ENCODE peak calls at places on chromosomes 13 and 19, in four cellular contexts. V is H9, G is mesendoderm, Y is H1. T is an unnamed sample.

GRCh38 chr19:42178791-42179500 is 38.5 kb downstream of the DEDD2 start:
- DNase-seq in V (peak; percentile 71), G (peak; percentile 61), Y (peak; percentile 44), T (no peak)

GRCh38 chr19:34088292-34088691 is 84.0 kb upstream of the LSM14A start:
- DNase-seq in V (no peak), G (no peak), Y (no peak), T (no peak)

GRCh38 chr19:16127776-16128371 is 15.6 kb upstream of the HSH2D start:
- DNase-seq in V (no peak), G (no peak), Y (no peak), T (no peak)

GRCh38 chr13:20989883-20990282 is 71.5 kb downstream of the LATS2 start:
- DNase-seq in V (no peak), G (no peak), Y (no peak), T (no peak)

GRCh38 chr13:92346046-92346445 is 880.6 kb upstream of the GPC6 start:
- DNase-seq in V (no peak), G (peak; percentile 9), Y (no peak), T (no peak)

GRCh38 chr13:97212540-97213146 is 9.5 kb upstream of the MBNL2 start:
- DNase-seq in V (no peak), G (peak; percentile 66), Y (no peak), T (peak; percentile 49)

GRCh38 chr19:7326105-7326877 is 22.4 kb upstream of the ARHGEF18 start:
- DNase-seq in V (peak; percentile 89), G (peak; percentile 80), Y (peak; percentile 89), T (no peak)

GRCh38 chr13:40329682-40330485 is 336.6 kb downstream of the FOXO1 start:
- DNase-seq in V (no peak), G (no peak), Y (no peak), T (no peak)

GRCh38 chr19:50843701-50844221 is 10.4 kb upstream of the KLK15 start:
- DNase-seq in V (no peak), G (no peak), Y (no peak), T (no peak)

GRCh38 chr13:97889803-97890202 is 63.7 kb upstream of the IPO5 start:
- DNase-seq in V (no peak), G (no peak), Y (no peak), T (no peak)

GRCh38 chr19:56119585-56119978 is 1.5 kb downstream of the ZNF787 start:
- DNase-seq in V (no peak), G (no peak), Y (no peak), T (peak; percentile 44)

GRCh38 chr19:48123907-48124675 is 13.5 kb upstream of the PLA2G4C start:
- DNase-seq in V (no peak), G (no peak), Y (no peak), T (peak; percentile 73)

GRCh38 chr13:109131698-109132257 is 502.4 kb downstream of the MYO16 start:
- DNase-seq in V (no peak), G (peak; percentile 62), Y (no peak), T (peak; percentile 21)

GRCh38 chr13:113445791-113446487 is 7.3 kb downstream of the ADPRHL1 start:
- DNase-seq in V (no peak), G (no peak), Y (no peak), T (no peak)

GRCh38 chr19:41860419-41861097 is 503 bp downstream of the RPS19 start:
- DNase-seq in V (no peak), G (no peak), Y (no peak), T (no peak)

GRCh38 chr13:79528356-79528755 is 47.4 kb downstream of the NDFIP2 start:
- DNase-seq in V (no peak), G (no peak), Y (no peak), T (peak; percentile 25)

GRCh38 chr19:2047076-2047448 is 4.0 kb downstream of the MKNK2 start:
- DNase-seq in V (no peak), G (no peak), Y (no peak), T (no peak)

GRCh38 chr19:24074720-24075119 is 12.3 kb upstream of the ZNF254 start:
- DNase-seq in V (no peak), G (no peak), Y (no peak), T (peak; percentile 74)

GRCh38 chr13:25114220-25114619 is 18.3 kb downstream of the PABPC3 start:
- DNase-seq in V (peak; percentile 87), G (peak; percentile 90), Y (peak; percentile 77), T (peak; percentile 69)

GRCh38 chr13:113239357-113239756 is 29.9 kb downstream of the CUL4A start:
- DNase-seq in V (no peak), G (no peak), Y (no peak), T (no peak)

GRCh38 chr19:18784786-18785120 is 6.4 kb downstream of the COMP start:
- DNase-seq in V (no peak), G (no peak), Y (no peak), T (no peak)

GRCh38 chr19:18783958-18784785 is 6.9 kb downstream of the COMP start:
- DNase-seq in V (no peak), G (no peak), Y (no peak), T (no peak)

GRCh38 chr19:18782559-18783225 is 8.4 kb downstream of the COMP start:
- DNase-seq in V (no peak), G (no peak), Y (no peak), T (no peak)

GRCh38 chr19:18781885-18782527 is 9.1 kb downstream of the COMP start:
- DNase-seq in V (no peak), G (no peak), Y (no peak), T (no peak)

DNA sequence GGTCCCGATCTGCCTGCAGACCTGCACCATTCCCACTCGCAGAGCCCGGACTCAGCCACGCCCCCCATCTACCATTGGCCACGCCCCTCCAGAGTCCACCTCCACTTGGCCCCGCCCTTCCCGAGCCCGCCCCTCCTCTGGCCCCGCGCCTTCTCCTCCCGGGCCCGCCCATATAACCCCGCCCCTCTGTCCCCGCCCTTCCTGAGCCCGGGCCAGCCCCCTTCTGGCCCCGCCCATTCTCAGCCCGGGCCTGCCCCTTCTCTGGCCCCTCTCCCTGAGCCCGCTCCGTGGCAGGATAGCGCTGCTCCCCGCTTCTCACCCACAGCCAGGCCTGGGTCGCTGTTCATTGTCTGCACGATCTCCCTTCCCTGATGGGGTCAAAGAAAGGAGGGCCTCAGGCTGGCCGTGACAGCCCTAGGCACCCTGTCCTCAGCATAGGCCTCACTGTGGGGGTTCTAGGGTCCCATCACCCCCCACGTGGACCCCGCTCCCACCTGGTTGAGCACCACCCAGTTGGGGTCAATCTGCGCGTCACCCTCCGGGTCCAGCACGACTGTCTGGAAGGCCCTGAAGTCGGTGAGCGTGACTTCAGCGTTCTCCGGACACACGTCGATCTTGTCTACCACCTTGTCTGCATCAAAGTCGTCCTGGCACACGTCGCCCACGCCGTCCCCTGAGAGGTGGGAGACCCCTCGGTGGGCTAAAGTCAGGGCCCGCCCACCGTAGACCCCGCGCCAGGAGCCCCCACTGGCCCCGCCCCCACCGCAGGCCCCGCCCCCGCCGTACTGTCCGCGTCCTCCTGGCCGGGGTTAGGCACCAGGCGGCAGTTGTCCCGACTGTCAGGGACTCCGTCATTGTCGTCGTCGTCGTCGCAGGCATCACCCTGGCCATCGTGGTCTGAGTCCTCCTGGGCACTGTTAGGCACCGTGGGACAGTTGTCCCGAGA is 5.7 kb downstream of the COMP start:
- DNase-seq in V (peak; percentile 89), G (peak; percentile 89), Y (no peak), T (peak; percentile 22)
- H4K5ac ChIP-seq in V (no peak overlapping the region), G (no peak overlapping the region), Y (no peak overlapping the region), T (no peak overlapping the region)

GRCh38 chr13:101416181-101417042 is at the start of gene NALCN:
- DNase-seq in V (peak; percentile 39), G (peak; percentile 18), Y (no peak), T (no peak)
- H4K5ac ChIP-seq in V (no peak within 1 kb of the TSS), G (no peak within 1 kb of the TSS), Y (no peak within 1 kb of the TSS), T (no peak within 1 kb of the TSS)

DNA sequence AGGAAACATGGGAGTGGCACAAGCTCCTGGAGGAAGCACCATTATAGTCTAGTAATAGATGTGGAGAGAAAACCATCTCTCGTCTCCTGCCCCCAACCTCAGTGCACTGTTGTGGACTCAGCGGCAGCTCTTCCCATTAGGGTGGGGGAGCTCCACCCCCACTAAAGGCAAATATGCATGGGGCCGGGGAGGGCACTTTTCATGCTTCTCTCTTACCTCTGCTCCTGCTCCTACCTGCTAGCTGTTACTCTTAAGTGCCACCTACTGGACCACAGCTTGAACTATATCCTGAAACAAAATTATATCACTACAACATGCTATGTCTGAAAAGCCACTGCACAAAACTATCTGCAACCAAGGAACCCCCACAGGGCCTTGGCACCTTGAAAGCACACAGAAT is 112.6 kb upstream of the DACH1 start:
- DNase-seq in V (peak; percentile 45), G (peak; percentile 67), Y (no peak), T (no peak)
- H4K5ac ChIP-seq in V (no peak overlapping the region), G (no peak overlapping the region), Y (no peak overlapping the region), T (no peak overlapping the region)

GRCh38 chr19:49422407-49423277 is 599 bp downstream of the PTH2 start:
- DNase-seq in V (peak; percentile 88), G (peak; percentile 63), Y (no peak), T (peak; percentile 17)

GRCh38 chr19:49419173-49419572 is 4.1 kb downstream of the PTH2 start:
- DNase-seq in V (no peak), G (no peak), Y (no peak), T (no peak)

GRCh38 chr19:49420227-49420626 is 3.0 kb downstream of the PTH2 start:
- DNase-seq in V (no peak), G (no peak), Y (no peak), T (no peak)

GRCh38 chr19:49421878-49422202 is 1.4 kb downstream of the PTH2 start:
- DNase-seq in V (no peak), G (no peak), Y (no peak), T (no peak)

DNA sequence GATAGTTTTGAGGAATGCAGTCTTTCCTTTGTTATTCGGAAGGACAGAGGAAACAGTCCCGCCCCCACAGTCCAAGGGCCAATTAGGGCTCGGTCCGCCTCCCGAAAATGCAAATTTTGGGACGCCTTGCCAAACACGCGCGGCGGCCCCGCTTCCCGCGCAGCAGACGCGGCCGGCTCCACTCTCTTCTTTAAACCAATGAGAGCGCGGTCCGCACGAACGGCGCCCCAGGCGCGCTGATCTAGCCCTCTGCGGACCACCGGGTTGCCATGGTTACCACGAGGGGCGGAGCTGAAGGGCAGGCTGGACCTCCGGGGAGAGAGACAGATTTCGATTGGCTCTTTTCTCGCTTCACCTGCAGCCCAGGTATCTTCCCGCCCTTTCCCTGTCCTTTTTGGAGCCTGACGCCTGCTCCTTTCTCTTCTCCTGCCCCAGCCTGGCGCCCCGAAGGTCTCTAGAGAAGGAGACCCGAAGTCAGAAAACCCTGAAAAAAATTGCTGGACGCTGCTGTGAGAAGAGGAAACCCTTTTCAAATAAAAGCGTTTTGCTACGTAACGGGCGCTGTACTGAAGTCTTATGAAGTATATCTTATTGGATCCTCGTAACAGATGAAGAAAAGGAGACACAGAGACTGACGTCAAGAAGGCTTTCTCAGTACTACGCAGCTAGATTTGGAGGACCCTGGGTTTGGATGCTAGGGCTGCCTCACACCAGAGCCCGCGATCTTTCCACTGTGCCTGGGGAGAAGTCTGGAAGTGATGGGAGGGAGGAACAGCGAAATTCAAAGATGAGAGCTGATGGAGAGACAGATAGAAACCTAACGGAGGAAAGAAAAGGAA is 2.0 kb downstream of the PTH2 start:
- DNase-seq in V (peak; percentile 99), G (peak; percentile 96), Y (peak; percentile 79), T (peak; percentile 17)
- H4K5ac ChIP-seq in V (no peak overlapping the region), G (no peak overlapping the region), Y (no peak overlapping the region), T (no peak overlapping the region)

GRCh38 chr13:47148543-47148942 is 251.7 kb upstream of the HTR2A start:
- DNase-seq in V (no peak), G (no peak), Y (no peak), T (no peak)
- H4K5ac ChIP-seq in V (no peak overlapping the region), G (no peak overlapping the region), Y (no peak overlapping the region), T (no peak overlapping the region)

T was measured in IMR-90.